ENCODE peak calls at places on chromosome 2, in four cellular contexts. One of them, this sample, is unnamed. For H3K9me3 and H3K4me1, the result is how much of the 10 kb centered on the place peaks cover.

GRCh38 chr2:226652388-226652787 is 147.2 kb downstream of the IRS1 start:
- DNase-seq in upper lobe of right lung: no peak
- DNase-seq in ascending aorta: no peak
- DNase-seq in neuronal stem cell: no peak
- DNase-seq in this sample: no peak

GRCh38 chr2:239368321-239368720 is 32.5 kb downstream of the HDAC4 start:
- DNase-seq in ascending aorta: no peak
- DNase-seq in upper lobe of right lung: no peak
- DNase-seq in neuronal stem cell: no peak
- DNase-seq in this sample: no peak

GRCh38 chr2:24203787-24204150 is 28.9 kb downstream of the FAM228A start:
- DNase-seq in ascending aorta: no peak
- DNase-seq in neuronal stem cell: no peak
- DNase-seq in upper lobe of right lung: no peak
- DNase-seq in this sample: no peak

GRCh38 chr2:151097930-151098329 is 163.7 kb downstream of the RBM43 start:
- DNase-seq in neuronal stem cell: no peak
- DNase-seq in ascending aorta: no peak
- DNase-seq in upper lobe of right lung: no peak
- DNase-seq in this sample: no peak

GRCh38 chr2:157325786-157326185 is at the start of gene ERMN:
- DNase-seq in ascending aorta: no peak
- DNase-seq in upper lobe of right lung: no peak
- DNase-seq in neuronal stem cell: peak
- DNase-seq in this sample: no peak

GRCh38 chr2:47520825-47521665 is 118.1 kb downstream of the MSH2 start:
- DNase-seq in upper lobe of right lung: no peak
- DNase-seq in neuronal stem cell: no peak
- DNase-seq in ascending aorta: no peak
- DNase-seq in this sample: peak

GRCh38 chr2:85307527-85307897 is 20.3 kb downstream of the TGOLN2 start:
- DNase-seq in upper lobe of right lung: no peak
- DNase-seq in ascending aorta: no peak
- DNase-seq in neuronal stem cell: no peak
- DNase-seq in this sample: no peak

GRCh38 chr2:197248623-197249022 is 62.0 kb downstream of the ANKRD44 start:
- DNase-seq in ascending aorta: no peak
- DNase-seq in neuronal stem cell: no peak
- DNase-seq in upper lobe of right lung: no peak
- DNase-seq in this sample: no peak

GRCh38 chr2:191386938-191387536 is 141.8 kb downstream of the MYO1B start:
- DNase-seq in neuronal stem cell: no peak
- DNase-seq in ascending aorta: no peak
- DNase-seq in upper lobe of right lung: no peak
- DNase-seq in this sample: no peak

GRCh38 chr2:88263861-88264260 is 93.7 kb downstream of the THNSL2 start:
- DNase-seq in ascending aorta: no peak
- DNase-seq in neuronal stem cell: no peak
- DNase-seq in upper lobe of right lung: no peak
- DNase-seq in this sample: no peak

GRCh38 chr2:145765889-145766288 is 1246.0 kb upstream of the ZEB2 start:
- DNase-seq in neuronal stem cell: no peak
- DNase-seq in ascending aorta: no peak
- DNase-seq in upper lobe of right lung: no peak
- DNase-seq in this sample: no peak

GRCh38 chr2:25314514-25315315 is 27.0 kb downstream of the DNMT3A start:
- DNase-seq in neuronal stem cell: peak
- DNase-seq in upper lobe of right lung: peak
- DNase-seq in ascending aorta: no peak
- DNase-seq in this sample: peak

GRCh38 chr2:63432373-63432772 is 155.9 kb downstream of the WDPCP start:
- DNase-seq in neuronal stem cell: no peak
- DNase-seq in ascending aorta: no peak
- DNase-seq in upper lobe of right lung: no peak
- DNase-seq in this sample: no peak

GRCh38 chr2:233416199-233416598 is 61.9 kb downstream of the DGKD start:
- DNase-seq in upper lobe of right lung: no peak
- DNase-seq in ascending aorta: no peak
- DNase-seq in neuronal stem cell: no peak
- DNase-seq in this sample: no peak

GRCh38 chr2:224023188-224023587 is 15.9 kb downstream of the SERPINE2 start:
- DNase-seq in ascending aorta: no peak
- DNase-seq in upper lobe of right lung: no peak
- DNase-seq in neuronal stem cell: no peak
- DNase-seq in this sample: no peak

GRCh38 chr2:242063364-242064249 is 194.1 kb downstream of the RTP5 start:
- DNase-seq in upper lobe of right lung: no peak
- DNase-seq in ascending aorta: no peak
- DNase-seq in neuronal stem cell: no peak
- DNase-seq in this sample: peak

GRCh38 chr2:181566643-181567042 is 90.3 kb downstream of the CERKL start:
- DNase-seq in ascending aorta: no peak
- DNase-seq in neuronal stem cell: no peak
- DNase-seq in upper lobe of right lung: no peak
- DNase-seq in this sample: no peak

GRCh38 chr2:117972466-117973123 is 41.3 kb downstream of the CCDC93 start:
- DNase-seq in neuronal stem cell: no peak
- DNase-seq in ascending aorta: no peak
- DNase-seq in upper lobe of right lung: no peak
- DNase-seq in this sample: no peak

GRCh38 chr2:16099326-16099725 is 159.0 kb downstream of the MYCN start:
- DNase-seq in upper lobe of right lung: no peak
- DNase-seq in ascending aorta: no peak
- DNase-seq in neuronal stem cell: no peak
- DNase-seq in this sample: no peak

GRCh38 chr2:16102976-16103380 is 162.6 kb downstream of the MYCN start:
- DNase-seq in neuronal stem cell: no peak
- DNase-seq in ascending aorta: no peak
- DNase-seq in upper lobe of right lung: no peak
- DNase-seq in this sample: no peak

GRCh38 chr2:16102287-16102975 is 162.1 kb downstream of the MYCN start:
- DNase-seq in ascending aorta: no peak
- DNase-seq in neuronal stem cell: no peak
- DNase-seq in upper lobe of right lung: no peak
- DNase-seq in this sample: no peak

GRCh38 chr2:16101196-16101595 is 160.8 kb downstream of the MYCN start:
- DNase-seq in ascending aorta: no peak
- DNase-seq in upper lobe of right lung: no peak
- DNase-seq in neuronal stem cell: no peak
- DNase-seq in this sample: no peak

GRCh38 chr2:16100006-16100405 is 159.7 kb downstream of the MYCN start:
- DNase-seq in neuronal stem cell: no peak
- DNase-seq in upper lobe of right lung: no peak
- DNase-seq in ascending aorta: no peak
- DNase-seq in this sample: no peak
- H3K9me3 ChIP-seq in neuronal stem cell: under half
- H3K9me3 ChIP-seq in upper lobe of right lung: under half
- H3K9me3 ChIP-seq in ascending aorta: under half
- H3K9me3 ChIP-seq in this sample: under half

GRCh38 chr2:127061377-127062273 is 45.3 kb downstream of the BIN1 start:
- DNase-seq in ascending aorta: no peak
- DNase-seq in neuronal stem cell: no peak
- DNase-seq in upper lobe of right lung: no peak
- DNase-seq in this sample: no peak
- H3K4me1 ChIP-seq in ascending aorta: under half
- H3K4me1 ChIP-seq in neuronal stem cell: under half
- H3K4me1 ChIP-seq in upper lobe of right lung: under half
- H3K4me1 ChIP-seq in this sample: half or more

GRCh38 chr2:127373362-127374083 is 14.3 kb downstream of the MAP3K2 start:
- DNase-seq in upper lobe of right lung: no peak
- DNase-seq in neuronal stem cell: no peak
- DNase-seq in ascending aorta: no peak
- DNase-seq in this sample: no peak
- H3K9me3 ChIP-seq in upper lobe of right lung: under half
- H3K9me3 ChIP-seq in neuronal stem cell: under half
- H3K9me3 ChIP-seq in ascending aorta: under half
- H3K9me3 ChIP-seq in this sample: half or more

GRCh38 chr2:189161894-189162293 is 17.7 kb downstream of the COL5A2 start:
- DNase-seq in neuronal stem cell: no peak
- DNase-seq in ascending aorta: no peak
- DNase-seq in upper lobe of right lung: no peak
- DNase-seq in this sample: no peak

GRCh38 chr2:189165656-189166380 is 13.7 kb downstream of the COL5A2 start:
- DNase-seq in neuronal stem cell: no peak
- DNase-seq in upper lobe of right lung: no peak
- DNase-seq in ascending aorta: no peak
- DNase-seq in this sample: no peak

GRCh38 chr2:189162566-189162965 is 17.0 kb downstream of the COL5A2 start:
- DNase-seq in ascending aorta: no peak
- DNase-seq in upper lobe of right lung: no peak
- DNase-seq in neuronal stem cell: no peak
- DNase-seq in this sample: no peak

GRCh38 chr2:189164732-189165131 is 14.8 kb downstream of the COL5A2 start:
- DNase-seq in neuronal stem cell: no peak
- DNase-seq in ascending aorta: no peak
- DNase-seq in upper lobe of right lung: no peak
- DNase-seq in this sample: no peak

DNA sequence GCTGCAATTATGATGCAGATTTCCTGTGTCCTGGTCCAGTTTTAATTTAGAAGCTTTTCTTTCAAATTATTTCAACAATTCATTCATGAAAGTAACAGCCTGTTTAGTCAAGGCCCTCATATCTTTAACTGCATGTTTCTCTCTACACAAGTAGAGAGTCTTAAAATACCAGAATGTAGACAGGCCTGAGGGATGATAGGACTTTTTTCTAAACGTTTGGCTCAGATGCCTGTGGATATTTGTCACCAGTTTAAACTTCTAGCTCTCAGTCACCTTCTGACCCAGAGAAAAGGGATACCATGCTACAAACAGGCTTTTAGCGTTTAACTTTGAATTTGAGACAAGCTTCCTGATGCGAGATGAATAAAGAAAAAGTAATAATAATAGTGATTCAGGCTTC is 15.7 kb downstream of the COL5A2 start:
- DNase-seq in upper lobe of right lung: no peak
- DNase-seq in ascending aorta: no peak
- DNase-seq in neuronal stem cell: no peak
- DNase-seq in this sample: no peak
- H3K4me1 ChIP-seq in upper lobe of right lung: under half
- H3K4me1 ChIP-seq in ascending aorta: under half
- H3K4me1 ChIP-seq in neuronal stem cell: under half
- H3K4me1 ChIP-seq in this sample: under half

GRCh38 chr2:128466377-128467175 is 147.9 kb upstream of the HS6ST1 start:
- DNase-seq in ascending aorta: peak
- DNase-seq in neuronal stem cell: no peak
- DNase-seq in upper lobe of right lung: peak
- DNase-seq in this sample: no peak
- H3K9me3 ChIP-seq in ascending aorta: under half
- H3K9me3 ChIP-seq in neuronal stem cell: under half
- H3K9me3 ChIP-seq in upper lobe of right lung: under half
- H3K9me3 ChIP-seq in this sample: half or more

DNA sequence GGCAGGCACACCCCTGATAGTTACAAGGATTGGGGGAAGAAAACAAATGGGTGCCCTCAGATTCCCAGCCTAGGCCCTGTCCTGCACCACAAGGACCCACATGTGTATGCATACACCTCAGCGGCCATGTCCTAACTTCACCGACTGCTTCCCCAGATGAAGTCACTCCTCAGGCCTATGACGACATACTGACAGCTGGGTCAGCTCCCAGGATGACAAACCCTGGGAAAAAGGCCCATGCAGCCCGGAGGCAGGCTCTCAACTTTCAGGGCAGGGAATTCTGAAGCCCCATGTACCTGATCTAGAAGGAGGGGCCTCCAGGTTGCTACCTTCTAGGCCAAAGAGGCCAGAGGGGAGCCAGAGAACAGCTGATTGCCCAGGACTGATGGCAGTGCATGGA is 11.0 kb upstream of the PLEKHM3 start:
- DNase-seq in upper lobe of right lung: no peak
- DNase-seq in ascending aorta: no peak
- DNase-seq in neuronal stem cell: no peak
- DNase-seq in this sample: no peak
- H3K4me1 ChIP-seq in upper lobe of right lung: under half
- H3K4me1 ChIP-seq in ascending aorta: under half
- H3K4me1 ChIP-seq in neuronal stem cell: under half
- H3K4me1 ChIP-seq in this sample: under half

GRCh38 chr2:109059474-109060165 is 69.4 kb upstream of the SH3RF3 start:
- DNase-seq in upper lobe of right lung: no peak
- DNase-seq in ascending aorta: no peak
- DNase-seq in neuronal stem cell: no peak
- DNase-seq in this sample: peak

GRCh38 chr2:109058215-109058614 is 69.2 kb upstream of the EDAR start:
- DNase-seq in ascending aorta: no peak
- DNase-seq in upper lobe of right lung: no peak
- DNase-seq in neuronal stem cell: peak
- DNase-seq in this sample: peak

GRCh38 chr2:109058802-109059201 is 69.8 kb upstream of the EDAR start:
- DNase-seq in neuronal stem cell: no peak
- DNase-seq in upper lobe of right lung: no peak
- DNase-seq in ascending aorta: no peak
- DNase-seq in this sample: peak

GRCh38 chr2:109055435-109055834 is 66.4 kb upstream of the EDAR start:
- DNase-seq in upper lobe of right lung: no peak
- DNase-seq in neuronal stem cell: no peak
- DNase-seq in ascending aorta: no peak
- DNase-seq in this sample: peak

DNA sequence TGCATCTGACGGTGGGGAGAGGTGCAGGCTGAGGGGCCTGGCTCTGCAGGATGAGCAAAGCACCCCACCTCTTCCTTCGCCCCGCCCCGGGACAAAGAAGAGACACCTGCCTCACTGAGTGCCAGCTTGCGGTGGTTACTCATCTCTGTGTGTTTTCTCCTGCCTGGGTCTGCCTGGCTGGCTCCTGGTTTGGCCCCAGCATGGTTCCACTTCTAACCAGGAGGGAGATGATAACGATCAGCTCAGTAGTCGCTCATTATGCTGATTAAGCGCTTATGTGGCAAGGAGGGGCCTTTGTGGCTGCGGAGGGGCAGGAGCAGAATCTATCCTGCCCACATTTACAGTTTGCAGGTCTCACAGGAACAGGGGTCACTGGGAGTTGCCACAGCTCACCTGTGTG is 68.7 kb upstream of the EDAR start:
- DNase-seq in upper lobe of right lung: no peak
- DNase-seq in neuronal stem cell: no peak
- DNase-seq in ascending aorta: no peak
- DNase-seq in this sample: peak
- H3K9me3 ChIP-seq in upper lobe of right lung: under half
- H3K9me3 ChIP-seq in neuronal stem cell: under half
- H3K9me3 ChIP-seq in ascending aorta: under half
- H3K9me3 ChIP-seq in this sample: under half